ENCODE peak calls at places on chromosomes 7 and 10, in four cellular contexts. U is AG10803, I is epithelial cell of proximal tubule, B is B cell. R is an unnamed sample.
A peak's percentile ranks its signal among the peaks of the same experiment; 100 is the strongest.

GRCh38 chr10:388661-389045 is 253.4 kb downstream of the ZMYND11 start:
- DNase-seq in U (no peak), I (no peak), B (no peak), R (no peak)

GRCh38 chr10:77892021-77892739 is 34.4 kb downstream of the DLG5 start:
- DNase-seq in U (no peak), I (no peak), B (no peak), R (no peak)

GRCh38 chr10:13809447-13809846 is 222.7 kb downstream of the PRPF18 start:
- DNase-seq in U (no peak), I (no peak), B (no peak), R (no peak)

GRCh38 chr7:157693071-157693520 is 356.3 kb downstream of the DNAJB6 start:
- DNase-seq in U (no peak), I (no peak), B (no peak), R (no peak)

GRCh38 chr7:78018541-78019456 is 220.2 kb downstream of the PHTF2 start:
- DNase-seq in U (peak; percentile 54), I (peak; percentile 29), B (peak; percentile 43), R (no peak)

GRCh38 chr10:102859911-102860310 is 5.9 kb downstream of the BORCS7 start:
- DNase-seq in U (peak; percentile 25), I (no peak), B (no peak), R (no peak)

GRCh38 chr10:101006593-101007098 is 7.0 kb downstream of the LZTS2 start:
- DNase-seq in U (no peak), I (no peak), B (no peak), R (no peak)

GRCh38 chr10:11363497-11363896 is 248.0 kb downstream of the USP6NL start:
- DNase-seq in U (no peak), I (no peak), B (no peak), R (no peak)

GRCh38 chr7:108805808-108806397 is 236.2 kb downstream of the DNAJB9 start:
- DNase-seq in U (peak; percentile 5), I (no peak), B (no peak), R (peak; percentile 10)

GRCh38 chr7:43779032-43779812 is 20.7 kb downstream of the BLVRA start:
- DNase-seq in U (no peak), I (no peak), B (no peak), R (no peak)

GRCh38 chr10:24251547-24251946 is 42.6 kb downstream of the KIAA1217 start:
- DNase-seq in U (no peak), I (no peak), B (no peak), R (no peak)

GRCh38 chr7:30926323-30926722 is 14.7 kb downstream of the AQP1 start:
- DNase-seq in U (no peak), I (no peak), B (no peak), R (no peak)

GRCh38 chr10:128606041-128606440 is 479.8 kb upstream of the MKI67 start:
- DNase-seq in U (no peak), I (no peak), B (no peak), R (no peak)

GRCh38 chr10:109327266-109327665 is 596.0 kb downstream of the XPNPEP1 start:
- DNase-seq in U (no peak), I (no peak), B (no peak), R (no peak)

GRCh38 chr10:71569775-71570588 is 149.6 kb downstream of the C10orf105 start:
- DNase-seq in U (peak; percentile 34), I (no peak), B (peak; percentile 75), R (peak; percentile 84)

GRCh38 chr10:132319853-132320669 is 11.9 kb upstream of the LRRC27 start:
- DNase-seq in U (peak; percentile 88), I (peak; percentile 70), B (no peak), R (peak; percentile 86)

GRCh38 chr7:153835104-153835503 is 217.1 kb upstream of the DPP6 start:
- DNase-seq in U (no peak), I (no peak), B (no peak), R (no peak)

GRCh38 chr7:55133630-55134392 is 115.0 kb downstream of the EGFR start:
- DNase-seq in U (peak; percentile 98), I (no peak), B (no peak), R (no peak)

GRCh38 chr7:64637521-64638445 is 28.1 kb upstream of the ZNF107 start:
- DNase-seq in U (no peak), I (no peak), B (no peak), R (no peak)

GRCh38 chr10:24722676-24723385 is 856 bp downstream of the ARHGAP21 start:
- DNase-seq in U (peak; percentile 43), I (no peak), B (peak; percentile 62), R (peak; percentile 73)

GRCh38 chr7:1255083-1255816 is 22.6 kb downstream of the UNCX start:
- DNase-seq in U (no peak), I (no peak), B (no peak), R (no peak)

GRCh38 chr7:81616951-81617350 is 152.9 kb downstream of the HGF start:
- DNase-seq in U (peak; percentile 63), I (no peak), B (no peak), R (no peak)

GRCh38 chr7:68770649-68771048 is 827.6 kb upstream of the AUTS2 start:
- DNase-seq in U (no peak), I (no peak), B (no peak), R (no peak)

GRCh38 chr7:102119925-102120324 is 166.7 kb upstream of the SH2B2 start:
- DNase-seq in U (no peak), I (no peak), B (no peak), R (no peak)

GRCh38 chr10:89283988-89284475 is 17.8 kb upstream of the IFIT2 start:
- DNase-seq in U (peak; percentile 98), I (peak; percentile 66), B (no peak), R (no peak)

GRCh38 chr7:22400150-22400814 is 43.3 kb upstream of the RAPGEF5 start:
- DNase-seq in U (no peak), I (no peak), B (no peak), R (no peak)

GRCh38 chr7:47458057-47458456 is 123.9 kb downstream of the TNS3 start:
- DNase-seq in U (peak; percentile 97), I (no peak), B (no peak), R (no peak)

GRCh38 chr7:44845476-44845875 is 2.4 kb downstream of the H2AZ2 start:
- DNase-seq in U (no peak), I (no peak), B (no peak), R (no peak)

GRCh38 chr7:152013974-152014373 is 11.5 kb upstream of the GALNT11 start:
- DNase-seq in U (no peak), I (no peak), B (no peak), R (no peak)

GRCh38 chr10:22320591-22321155 is at the start of gene BMI1:
- DNase-seq in U (peak; percentile 75), I (no peak), B (peak; percentile 78), R (peak; percentile 71)

GRCh38 chr7:55104707-55105433 is 86.1 kb downstream of the EGFR start:
- DNase-seq in U (peak; percentile 62), I (no peak), B (no peak), R (no peak)

GRCh38 chr7:142539901-142540300 is 209.4 kb upstream of the PRSS1 start:
- DNase-seq in U (peak; percentile 71), I (peak; percentile 67), B (no peak), R (no peak)

GRCh38 chr10:11165591-11166543 is 148.2 kb downstream of the CELF2 start:
- DNase-seq in U (no peak), I (no peak), B (peak; percentile 75), R (peak; percentile 72)

GRCh38 chr10:79112898-79113431 is 44.2 kb downstream of the ZMIZ1 start:
- DNase-seq in U (peak; percentile 77), I (peak; percentile 31), B (no peak), R (no peak)

GRCh38 chr10:71834343-71834674 is 16.7 kb downstream of the PSAP start:
- DNase-seq in U (no peak), I (no peak), B (no peak), R (no peak)

DNA sequence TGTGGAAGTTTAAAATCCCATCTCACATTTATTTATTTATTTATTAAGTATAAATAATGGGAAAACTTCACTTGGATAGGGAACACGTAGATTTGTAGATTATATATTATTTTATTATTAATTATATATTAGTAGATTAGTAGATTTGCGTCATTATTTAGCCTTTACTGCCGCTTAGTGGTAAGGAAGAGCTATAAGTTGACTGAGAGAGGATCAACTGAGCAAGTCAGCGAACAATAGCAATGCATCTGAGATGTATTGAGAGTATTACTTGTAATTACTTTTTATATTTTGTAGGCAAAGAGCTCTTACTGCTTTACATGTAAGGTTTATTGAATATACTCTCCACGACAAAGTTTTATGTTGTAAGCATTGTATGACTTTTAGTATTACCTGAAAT is 244.5 kb upstream of the ANKRD30A start:
- DNase-seq in U (peak; percentile 49), I (no peak), B (peak; percentile 20), R (no peak)
- TF ChIP-seq CTCF in U (peak; percentile 71), I (peak; percentile 69), B (peak; percentile 60), R (peak; percentile 38)

DNA sequence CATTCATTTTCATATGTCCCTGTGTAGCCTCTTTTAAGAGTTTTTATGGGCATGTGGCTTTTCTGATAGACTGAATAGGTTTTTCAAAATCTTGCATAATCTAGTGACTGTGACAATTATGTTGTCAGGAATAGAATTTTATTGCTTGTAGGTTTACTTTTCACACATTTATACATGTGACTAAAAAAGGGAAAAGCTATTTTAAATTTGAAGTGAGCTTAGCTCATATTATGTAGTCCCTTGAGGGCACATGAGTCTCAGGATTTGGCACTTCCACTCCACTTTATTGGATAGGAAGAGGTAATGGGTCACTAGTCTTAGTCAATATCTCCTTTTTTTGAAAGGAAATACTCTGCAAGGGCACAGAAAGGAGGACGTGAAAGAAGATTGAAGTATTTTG is 247.3 kb downstream of the SUGCT start:
- DNase-seq in U (no peak), I (no peak), B (no peak), R (no peak)
- TF ChIP-seq CTCF in U (no peak), I (no peak), B (no peak), R (no peak)

GRCh38 chr7:123366991-123367390 is 167.2 kb upstream of the SLC13A1 start:
- DNase-seq in U (no peak), I (no peak), B (no peak), R (no peak)

GRCh38 chr7:123367508-123368122 is 166.8 kb downstream of the IQUB start:
- DNase-seq in U (peak; percentile 3), I (no peak), B (no peak), R (peak; percentile 53)

GRCh38 chr7:123372368-123372767 is 162.0 kb downstream of the IQUB start:
- DNase-seq in U (no peak), I (no peak), B (no peak), R (no peak)
- TF ChIP-seq CTCF in U (no peak), I (no peak), B (no peak), R (no peak)

DNA sequence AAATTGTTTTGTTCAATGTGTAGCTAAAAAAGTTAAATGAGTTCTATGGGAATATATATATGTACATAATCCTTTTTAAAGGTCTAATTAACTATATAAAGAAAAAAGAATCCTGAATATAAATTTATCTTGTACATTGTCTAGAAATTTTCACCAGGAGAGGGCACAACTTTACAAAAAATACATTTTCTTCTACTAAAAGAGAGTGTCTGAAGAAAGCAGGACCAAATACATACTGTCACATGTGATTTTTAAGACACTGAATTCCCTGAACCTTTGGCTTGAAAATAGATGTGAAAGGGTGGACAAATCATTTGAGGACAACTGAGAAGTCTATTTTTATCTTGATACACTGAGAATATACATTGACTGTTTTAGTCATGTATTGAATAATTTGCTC is 204.3 kb downstream of the DGKB start:
- DNase-seq in U (no peak), I (no peak), B (no peak), R (no peak)
- TF ChIP-seq CTCF in U (peak; percentile 10), I (peak; percentile 34), B (no peak), R (peak; percentile 19)

GRCh38 chr10:70430489-70431445 is 10.7 kb downstream of the NODAL start:
- DNase-seq in U (peak; percentile 58), I (no peak), B (no peak), R (no peak)
- TF ChIP-seq CTCF in U (no peak), I (no peak), B (no peak), R (no peak)

GRCh38 chr7:136911362-136911761 is 42.9 kb downstream of the CHRM2 start:
- DNase-seq in U (peak; percentile 25), I (no peak), B (no peak), R (no peak)
- TF ChIP-seq CTCF in U (no peak), I (no peak), B (no peak), R (no peak)

R was measured in GM10248.